ENCODE peak calls at places on chromosomes 3 and 15, in five cellular contexts. F, E, C, A and B are unnamed samples. For H3K4me1, the result is how much of the 10 kb centered on the place peaks cover.

GRCh38 chr3:23385327-23385726 is 182.2 kb downstream of the UBE2E2 start:
- DNase-seq in F (no peak), E (no peak), C (no peak), A (no peak), B (no peak)

GRCh38 chr3:43005253-43005652 is 26.1 kb downstream of the GASK1A start:
- DNase-seq in F (no peak), E (no peak), C (no peak), A (no peak), B (no peak)

GRCh38 chr15:63072809-63073277 is 30.3 kb downstream of the TPM1 start:
- DNase-seq in F (no peak), E (no peak), C (no peak), A (no peak), B (no peak)

GRCh38 chr15:59553879-59554735 is 57.5 kb upstream of the GCNT3 start:
- DNase-seq in F (no peak), E (no peak), C (no peak), A (peak), B (no peak)

GRCh38 chr15:91208366-91208765 is 108.3 kb downstream of the SV2B start:
- DNase-seq in F (no peak), E (no peak), C (no peak), A (no peak), B (no peak)

GRCh38 chr3:68239542-68239941 is 585.1 kb upstream of the SUCLG2 start:
- DNase-seq in F (no peak), E (no peak), C (no peak), A (no peak), B (no peak)

GRCh38 chr15:92017882-92018534 is 164.5 kb downstream of the SLCO3A1 start:
- DNase-seq in F (no peak), E (no peak), C (no peak), A (no peak), B (no peak)

GRCh38 chr3:195544634-195545033 is 1.5 kb upstream of the PPP1R2 start:
- DNase-seq in F (peak), E (no peak), C (no peak), A (no peak), B (no peak)

GRCh38 chr3:123739754-123740153 is 144.4 kb downstream of the MYLK start:
- DNase-seq in F (no peak), E (no peak), C (peak), A (no peak), B (no peak)

GRCh38 chr15:45157056-45157455 is 27.3 kb downstream of the DUOX1 start:
- DNase-seq in F (no peak), E (no peak), C (no peak), A (no peak), B (no peak)

GRCh38 chr3:99846472-99846871 is 28.8 kb downstream of the CMSS1 start:
- DNase-seq in F (no peak), E (no peak), C (no peak), A (no peak), B (no peak)

GRCh38 chr3:142916611-142917010 is 27.7 kb upstream of the PCOLCE2 start:
- DNase-seq in F (no peak), E (no peak), C (no peak), A (no peak), B (no peak)

GRCh38 chr3:130901463-130902204 is 7.8 kb downstream of the ATP2C1 start:
- DNase-seq in F (no peak), E (no peak), C (no peak), A (no peak), B (no peak)

GRCh38 chr15:80579611-80580010 is 115.5 kb upstream of the ABHD17C start:
- DNase-seq in F (no peak), E (no peak), C (no peak), A (no peak), B (no peak)

GRCh38 chr3:73734376-73734775 is 109.6 kb upstream of the PDZRN3 start:
- DNase-seq in F (no peak), E (no peak), C (no peak), A (no peak), B (no peak)

GRCh38 chr3:159854500-159855124 is 134.0 kb upstream of the IL12A start:
- DNase-seq in F (no peak), E (no peak), C (no peak), A (no peak), B (no peak)

GRCh38 chr3:184737641-184738518 is 26.0 kb upstream of the MAGEF1 start:
- DNase-seq in F (no peak), E (no peak), C (no peak), A (no peak), B (no peak)

GRCh38 chr3:134477938-134478337 is 7.8 kb downstream of the ANAPC13 start:
- DNase-seq in F (no peak), E (no peak), C (no peak), A (no peak), B (no peak)

GRCh38 chr3:55897573-55898224 is 410.6 kb upstream of the WNT5A start:
- DNase-seq in F (no peak), E (no peak), C (no peak), A (no peak), B (no peak)

GRCh38 chr3:100973594-100973993 is 19.6 kb downstream of the ABI3BP start:
- DNase-seq in F (no peak), E (no peak), C (no peak), A (no peak), B (no peak)

GRCh38 chr3:14224895-14225294 is 46.3 kb downstream of the LSM3 start:
- DNase-seq in F (no peak), E (no peak), C (no peak), A (peak), B (no peak)

GRCh38 chr3:129415830-129416229 is 12.6 kb downstream of the EFCAB12 start:
- DNase-seq in F (no peak), E (no peak), C (no peak), A (peak), B (no peak)

GRCh38 chr3:129415378-129415777 is 13.1 kb downstream of the EFCAB12 start:
- DNase-seq in F (no peak), E (no peak), C (no peak), A (no peak), B (no peak)

GRCh38 chr3:129412542-129413198 is 15.8 kb downstream of the EFCAB12 start:
- DNase-seq in F (no peak), E (no peak), C (no peak), A (peak), B (no peak)

GRCh38 chr3:129416408-129416807 is 12.0 kb downstream of the EFCAB12 start:
- DNase-seq in F (no peak), E (no peak), C (no peak), A (no peak), B (no peak)

GRCh38 chr3:129413687-129414506 is 14.5 kb downstream of the EFCAB12 start:
- DNase-seq in F (no peak), E (no peak), C (no peak), A (peak), B (no peak)
- H3K4me1 ChIP-seq in F (under half), E (under half), C (under half), A (under half), B (under half)

GRCh38 chr15:65368646-65369045 is 9.2 kb downstream of the IGDCC3 start:
- DNase-seq in F (no peak), E (no peak), C (no peak), A (no peak), B (no peak)
- H3K4me3 ChIP-seq in F (no peak), E (no peak), C (no peak), A (no peak), B (no peak)

GRCh38 chr3:176937546-176937945 is 259.7 kb downstream of the TBL1XR1 start:
- DNase-seq in F (no peak), E (no peak), C (no peak), A (no peak), B (no peak)
- H3K4me1 ChIP-seq in F (under half), E (under half), C (under half), A (under half), B (under half)

DNA sequence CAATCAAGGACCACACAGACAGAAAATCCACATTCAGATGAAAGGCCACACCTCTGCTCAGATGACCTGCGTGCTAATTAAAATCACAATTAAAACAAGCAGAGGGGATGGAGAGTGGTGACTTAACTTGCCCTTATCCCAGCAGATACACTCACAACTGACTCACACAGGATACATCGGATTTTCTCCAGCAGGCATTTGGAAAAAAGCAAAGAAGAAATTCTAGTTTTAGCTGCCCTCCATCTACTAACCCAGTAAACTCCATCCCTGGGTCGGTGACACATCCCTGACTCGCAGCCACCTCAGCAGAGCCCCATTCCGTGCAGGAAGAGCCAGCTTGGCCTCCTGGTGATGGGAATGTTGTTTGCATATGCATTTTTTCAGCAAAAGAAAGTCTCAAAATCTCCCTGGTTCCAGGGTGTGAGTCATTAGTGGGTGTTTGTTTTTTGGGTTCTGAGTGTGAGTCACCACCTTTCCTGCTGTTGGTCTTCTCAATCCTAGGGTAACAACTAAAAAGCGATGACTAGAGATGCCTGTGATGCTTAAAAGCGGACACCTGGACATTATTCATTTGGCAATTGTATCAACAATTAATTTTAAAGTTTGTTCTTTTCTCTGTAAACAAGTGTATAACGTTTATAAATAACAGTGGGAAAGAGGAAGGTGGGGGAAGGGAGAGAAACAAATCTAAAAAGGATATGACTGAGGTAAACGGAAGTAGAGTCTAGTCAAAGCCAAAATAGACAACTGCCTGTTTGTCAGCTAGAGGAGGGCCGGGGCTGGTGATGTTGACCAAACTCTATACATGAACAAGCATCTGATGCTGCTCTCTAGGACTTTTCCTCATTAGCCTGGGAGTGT is 49.8 kb upstream of the SLC4A7 start:
- DNase-seq in F (peak), E (no peak), C (peak), A (peak), B (peak)
- H3K4me3 ChIP-seq in F (no peak), E (no peak), C (no peak), A (no peak), B (no peak)

GRCh38 chr3:115927210-115927609 is 303.9 kb downstream of the GAP43 start:
- DNase-seq in F (no peak), E (no peak), C (no peak), A (no peak), B (no peak)
- H3K4me1 ChIP-seq in F (under half), E (under half), C (under half), A (under half), B (under half)

GRCh38 chr15:95259513-95259912 is 1028.2 kb downstream of the MCTP2 start:
- DNase-seq in F (peak), E (no peak), C (peak), A (peak), B (peak)
- H3K4me3 ChIP-seq in F (no peak), E (no peak), C (no peak), A (no peak), B (peak)

GRCh38 chr3:179949869-179950268 is 86.9 kb downstream of the PEX5L start:
- DNase-seq in F (no peak), E (no peak), C (no peak), A (no peak), B (no peak)
- H3K4me1 ChIP-seq in F (under half), E (under half), C (under half), A (under half), B (under half)

GRCh38 chr3:111999924-112000835 is 1.5 kb downstream of the TAGLN3 start:
- DNase-seq in F (no peak), E (no peak), C (no peak), A (no peak), B (no peak)
- H3K4me3 ChIP-seq in F (no peak), E (no peak), C (no peak), A (no peak), B (no peak)

DNA sequence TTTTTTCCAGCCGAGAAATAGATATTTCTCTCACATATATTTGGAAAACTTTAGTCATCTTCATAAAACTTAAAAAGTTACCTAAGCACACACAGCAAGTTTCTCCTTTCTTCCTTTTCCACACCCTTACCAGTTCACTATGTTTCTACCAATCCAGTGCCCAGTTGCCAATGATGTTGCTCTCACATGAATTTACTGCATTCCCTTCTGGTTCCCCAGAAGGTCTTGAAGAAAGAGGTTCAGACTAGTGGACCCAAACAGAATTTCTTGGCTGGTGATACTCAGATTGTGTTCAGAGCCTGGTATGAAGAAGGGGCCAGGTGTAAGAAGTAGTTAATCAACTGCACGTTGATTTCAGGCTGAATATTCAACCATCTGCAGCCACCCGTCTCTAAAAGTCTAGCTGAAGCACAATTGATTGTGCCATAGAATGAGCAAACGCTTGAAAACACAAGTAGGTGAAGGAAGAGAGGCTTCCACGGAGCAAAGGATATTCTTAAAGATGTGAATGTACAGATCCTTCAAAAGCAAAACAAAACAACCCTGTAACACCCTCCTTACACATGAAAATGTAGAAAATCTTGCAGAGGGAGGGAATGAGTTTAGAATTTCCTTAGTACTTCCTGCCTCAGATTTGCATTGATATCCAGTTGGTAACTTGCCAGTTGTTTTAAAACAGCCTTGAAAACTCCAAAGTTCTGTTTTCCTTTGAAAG is 4.6 kb downstream of the RBMS3 start:
- DNase-seq in F (no peak), E (no peak), C (no peak), A (no peak), B (no peak)
- H3K4me1 ChIP-seq in F (under half), E (under half), C (under half), A (under half), B (under half)

GRCh38 chr3:5194341-5194740 is 6.8 kb downstream of the EDEM1 start:
- DNase-seq in F (no peak), E (no peak), C (no peak), A (no peak), B (no peak)

GRCh38 chr3:5197022-5197421 is 9.5 kb downstream of the EDEM1 start:
- DNase-seq in F (no peak), E (no peak), C (no peak), A (no peak), B (no peak)

GRCh38 chr3:5197470-5198312 is 10.2 kb downstream of the EDEM1 start:
- DNase-seq in F (no peak), E (no peak), C (no peak), A (no peak), B (no peak)

GRCh38 chr3:5194801-5195509 is 7.4 kb downstream of the EDEM1 start:
- DNase-seq in F (no peak), E (no peak), C (no peak), A (no peak), B (no peak)

DNA sequence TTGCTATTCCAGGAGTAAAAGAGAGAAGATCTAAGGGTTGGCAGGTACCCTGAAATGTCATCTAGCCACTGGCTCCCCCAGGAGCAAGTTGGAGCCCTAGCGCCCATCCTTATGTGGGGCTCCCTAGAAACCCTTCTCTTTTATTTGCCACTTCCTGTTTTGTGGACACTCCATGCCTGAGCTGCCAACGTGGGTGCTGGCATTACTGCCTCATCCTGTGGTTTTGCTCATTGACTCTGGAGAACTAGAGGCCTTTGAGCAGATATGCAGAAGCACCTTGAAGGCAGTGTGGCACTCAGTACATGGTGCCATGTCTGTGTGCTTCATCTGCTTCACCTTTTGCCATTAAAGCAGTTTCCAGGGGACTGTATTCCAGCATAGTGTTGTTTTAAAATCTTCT is 8.1 kb downstream of the EDEM1 start:
- DNase-seq in F (no peak), E (peak), C (no peak), A (no peak), B (no peak)
- H3K4me3 ChIP-seq in F (no peak), E (no peak), C (no peak), A (no peak), B (no peak)